ENCODE peak calls at places on chromosome 22, in five cellular contexts. J is activated naive CD8-positive, alpha-beta T cell treated with anti-CD3 and anti-CD28 coated beads, Interleukin-2, amount 50 U/mL, for 24 hours; S is NCI-H345; U is RWPE1; L is erythroblast. O is an unnamed sample.

GRCh38 chr22:21587803-21588611 is 20.5 kb downstream of the UBE2L3 start:
- DNase-seq in J (peak), S (no peak), U (no peak), L (no peak), O (no peak)

GRCh38 chr22:47084226-47084625 is 321.8 kb downstream of the TBC1D22A start:
- DNase-seq in J (no peak), S (no peak), U (no peak), L (no peak), O (no peak)

GRCh38 chr22:27212617-27213177 is 555.3 kb downstream of the MIAT start:
- DNase-seq in J (no peak), S (peak), U (no peak), L (no peak), O (peak)

GRCh38 chr22:36659762-36660509 is 43.6 kb downstream of the CACNG2 start:
- DNase-seq in J (peak), S (peak), U (peak), L (peak), O (no peak)

GRCh38 chr22:31082606-31083376 is 1.7 kb downstream of the SMTN start:
- DNase-seq in J (peak), S (peak), U (no peak), L (peak), O (no peak)

GRCh38 chr22:19103881-19104821 is 18.1 kb downstream of the DGCR2 start:
- DNase-seq in J (no peak), S (no peak), U (no peak), L (no peak), O (no peak)

GRCh38 chr22:31604137-31604705 is 57.8 kb downstream of the PISD start:
- DNase-seq in J (no peak), S (no peak), U (no peak), L (no peak), O (no peak)

GRCh38 chr22:35919002-35919542 is 109.6 kb downstream of the RBFOX2 start:
- DNase-seq in J (no peak), S (no peak), U (no peak), L (no peak), O (no peak)

GRCh38 chr22:46996595-46997310 is 234.3 kb downstream of the TBC1D22A start:
- DNase-seq in J (no peak), S (no peak), U (no peak), L (peak), O (no peak)

GRCh38 chr22:46010951-46011626 is 34.1 kb upstream of the WNT7B start:
- DNase-seq in J (no peak), S (peak), U (no peak), L (no peak), O (no peak)

GRCh38 chr22:33000342-33001280 is 57.6 kb downstream of the SYN3 start:
- DNase-seq in J (peak), S (no peak), U (peak), L (peak), O (no peak)

GRCh38 chr22:48258108-48258705 is 1495.8 kb downstream of the TBC1D22A start:
- DNase-seq in J (no peak), S (no peak), U (no peak), L (no peak), O (no peak)

GRCh38 chr22:47411006-47411405 is 648.6 kb downstream of the TBC1D22A start:
- DNase-seq in J (no peak), S (no peak), U (no peak), L (no peak), O (no peak)

GRCh38 chr22:24177045-24177444 is 4.2 kb upstream of the SUSD2 start:
- DNase-seq in J (no peak), S (no peak), U (no peak), L (no peak), O (no peak)

GRCh38 chr22:27769012-27769411 is 32.5 kb downstream of the MN1 start:
- DNase-seq in J (no peak), S (no peak), U (no peak), L (no peak), O (no peak)

GRCh38 chr22:31425331-31426050 is 26.1 kb downstream of the DRG1 start:
- DNase-seq in J (no peak), S (no peak), U (no peak), L (no peak), O (no peak)

GRCh38 chr22:49968831-49969661 is 8.5 kb downstream of the PIM3 start:
- DNase-seq in J (no peak), S (no peak), U (no peak), L (no peak), O (no peak)

GRCh38 chr22:21447694-21448402 is 19.3 kb upstream of the TMEM191C start:
- DNase-seq in J (no peak), S (no peak), U (no peak), L (no peak), O (no peak)

GRCh38 chr22:46336119-46337078 is 885 bp downstream of the TRMU start:
- DNase-seq in J (peak), S (no peak), U (no peak), L (peak), O (no peak)

GRCh38 chr22:44575344-44576268 is 77.6 kb upstream of the RTL6 start:
- DNase-seq in J (no peak), S (no peak), U (no peak), L (no peak), O (no peak)

GRCh38 chr22:41833369-41834004 is 582 bp downstream of the SREBF2 start:
- DNase-seq in J (peak), S (peak), U (no peak), L (peak), O (no peak)

GRCh38 chr22:46450931-46451660 is 86.3 kb downstream of the CELSR1 start:
- DNase-seq in J (no peak), S (no peak), U (peak), L (no peak), O (no peak)

GRCh38 chr22:34390400-34390799 is 470.1 kb upstream of the LARGE1 start:
- DNase-seq in J (no peak), S (no peak), U (no peak), L (no peak), O (no peak)

GRCh38 chr22:37561209-37562048 is 1.1 kb downstream of the CDC42EP1 start:
- DNase-seq in J (peak), S (peak), U (peak), L (peak), O (peak)

GRCh38 chr22:28142361-28142801 is 223.3 kb upstream of the PITPNB start:
- DNase-seq in J (no peak), S (no peak), U (peak), L (no peak), O (peak)

GRCh38 chr22:39207141-39208012 is 37.4 kb downstream of the PDGFB start:
- DNase-seq in J (no peak), S (no peak), U (peak), L (no peak), O (no peak)

O was measured in SK-N-MC.